ENCODE peak calls at places on chromosomes 2 and 18, in six cellular contexts. I is COLO829; X is RPMI8226; P is neural crest cell; E is stimulated activated CD4-positive, alpha-beta T cell treated with anti-CD3 and anti-CD28 coated beads, TNF-alpha, amount 100 ng/mL, for 1 hour; K is D341Med. V is an unnamed sample.

GRCh38 chr2:63849381-63850203 is 7.9 kb downstream of the UGP2 start:
- DNase-seq in I (no peak), X (no peak), P (no peak), E (no peak), K (no peak), V (no peak)

GRCh38 chr2:28668106-28668814 is 83.4 kb upstream of the PPP1CB start:
- DNase-seq in I (no peak), X (no peak), P (no peak), E (no peak), K (no peak), V (no peak)

GRCh38 chr2:23617167-23617787 is 232.3 kb downstream of the KLHL29 start:
- DNase-seq in I (no peak), X (no peak), P (no peak), E (no peak), K (no peak), V (no peak)

GRCh38 chr2:118850171-118850900 is 2.9 kb upstream of the EN1 start:
- DNase-seq in I (no peak), X (no peak), P (no peak), E (no peak), K (no peak), V (no peak)

GRCh38 chr18:38940863-38941531 is 1375.4 kb upstream of the CELF4 start:
- DNase-seq in I (peak; percentile 20), X (peak; percentile 76), P (no peak), E (peak; percentile 14), K (no peak), V (peak; percentile 62)

GRCh38 chr2:149040451-149040850 is 2.0 kb downstream of the LYPD6B start:
- DNase-seq in I (peak; percentile 11), X (peak; percentile 66), P (peak; percentile 41), E (no peak), K (peak; percentile 44), V (peak; percentile 90)

GRCh38 chr2:202023198-202023903 is 10.3 kb upstream of the FZD7 start:
- DNase-seq in I (no peak), X (no peak), P (no peak), E (no peak), K (peak; percentile 67), V (no peak)

GRCh38 chr2:242058116-242058680 is 188.7 kb downstream of the RTP5 start:
- DNase-seq in I (no peak), X (no peak), P (no peak), E (no peak), K (no peak), V (no peak)

GRCh38 chr2:73176205-73176880 is 26.0 kb upstream of the NOTO start:
- DNase-seq in I (no peak), X (no peak), P (no peak), E (no peak), K (peak; percentile 39), V (no peak)